ENCODE peak calls at places on chromosomes 7 and 10, in seven cellular contexts. P is AG20443; Q is NCI-H1930; T is neural progenitor cell; O is neural crest cell; D is naive thymus-derived CD8-positive, alpha-beta T cell; B is endodermal cell. K is an unnamed sample.

GRCh38 chr7:149765399-149766121 is 7.8 kb downstream of the ZNF467 start:
- DNase-seq in B (peak), P (no peak), T (peak), O (no peak), D (no peak), Q (no peak), K (no peak)

GRCh38 chr7:46839651-46840050 is 742.3 kb downstream of the TNS3 start:
- DNase-seq in T (no peak), B (no peak), O (no peak), Q (no peak), P (no peak), D (no peak), K (no peak)

GRCh38 chr10:49254556-49255318 is 44.2 kb upstream of the C10orf71 start:
- DNase-seq in O (no peak), Q (no peak), P (no peak), T (no peak), B (peak), D (peak), K (no peak)

GRCh38 chr10:127890935-127891334 is 1.8 kb downstream of the CLRN3 start:
- DNase-seq in D (no peak), B (no peak), T (no peak), P (no peak), Q (no peak), O (no peak), K (no peak)

GRCh38 chr10:79484476-79484875 is 27.9 kb upstream of the EIF5AL1 start:
- DNase-seq in T (no peak), Q (no peak), P (no peak), B (no peak), O (no peak), D (no peak), K (no peak)

GRCh38 chr10:132392184-132392800 is 4.7 kb upstream of the PWWP2B start:
- DNase-seq in B (no peak), O (no peak), D (no peak), Q (no peak), P (no peak), T (no peak), K (no peak)

GRCh38 chr7:43888983-43889945 is 17.1 kb downstream of the URGCP start:
- DNase-seq in O (no peak), B (no peak), D (no peak), T (no peak), Q (no peak), P (peak), K (no peak)

GRCh38 chr10:3803884-3804741 is 19.1 kb upstream of the KLF6 start:
- DNase-seq in D (peak), P (no peak), O (no peak), Q (no peak), T (no peak), B (no peak), K (peak)

GRCh38 chr7:100352984-100353684 is 4.8 kb upstream of the PILRB start:
- DNase-seq in O (no peak), P (no peak), T (no peak), D (no peak), Q (no peak), B (no peak), K (no peak)

GRCh38 chr7:134140889-134141867 is 14.0 kb downstream of the LRGUK start:
- DNase-seq in B (peak), D (peak), Q (peak), P (peak), O (peak), T (peak), K (peak)

GRCh38 chr10:100894033-100894432 is 18.7 kb upstream of the SLF2 start:
- DNase-seq in D (no peak), B (no peak), P (no peak), O (no peak), T (no peak), Q (no peak), K (no peak)

GRCh38 chr7:93461350-93461749 is 113.2 kb downstream of the CALCR start:
- DNase-seq in B (no peak), T (peak), O (no peak), D (no peak), Q (no peak), P (no peak), K (no peak)

GRCh38 chr10:60023475-60023874 is 117.1 kb upstream of the CCDC6 start:
- DNase-seq in B (no peak), P (no peak), T (no peak), Q (no peak), O (no peak), D (no peak), K (no peak)

GRCh38 chr7:26460326-26460725 is 168.7 kb downstream of the SNX10 start:
- DNase-seq in T (no peak), P (no peak), O (no peak), Q (no peak), B (no peak), D (no peak), K (no peak)

GRCh38 chr7:4386190-4386589 is 295.9 kb upstream of the FOXK1 start:
- DNase-seq in T (no peak), O (no peak), D (no peak), B (no peak), P (no peak), Q (no peak), K (no peak)

GRCh38 chr7:155356323-155357105 is 58.8 kb downstream of the INSIG1 start:
- DNase-seq in Q (no peak), P (no peak), D (no peak), T (peak), O (peak), B (peak), K (peak)

GRCh38 chr7:107359520-107360316 is 110.1 kb upstream of the GPR22 start:
- DNase-seq in D (no peak), P (no peak), Q (no peak), T (no peak), B (no peak), O (no peak), K (no peak)

GRCh38 chr10:62853710-62854109 is 37.5 kb upstream of the EGR2 start:
- DNase-seq in O (no peak), B (no peak), Q (no peak), P (no peak), D (no peak), T (no peak), K (no peak)

GRCh38 chr7:117654780-117655179 is 175.0 kb downstream of the CFTR start:
- DNase-seq in O (no peak), P (no peak), B (no peak), Q (no peak), T (no peak), D (no peak), K (no peak)

GRCh38 chr10:114732931-114733330 is 74.9 kb upstream of the ABLIM1 start:
- DNase-seq in O (no peak), Q (no peak), P (no peak), T (no peak), B (no peak), D (no peak), K (no peak)

GRCh38 chr10:9858816-9859215 is 1158.9 kb upstream of the CELF2 start:
- DNase-seq in T (no peak), D (no peak), O (no peak), Q (no peak), P (peak), B (no peak), K (peak)

GRCh38 chr7:44398953-44399574 is 73.7 kb upstream of the CAMK2B start:
- DNase-seq in O (no peak), B (no peak), Q (no peak), T (no peak), D (no peak), P (no peak), K (no peak)

GRCh38 chr10:62690703-62691102 is 113.8 kb upstream of the ADO start:
- DNase-seq in O (no peak), P (no peak), Q (no peak), B (peak), D (no peak), T (peak), K (no peak)

GRCh38 chr10:89332718-89333281 is 5.0 kb downstream of the IFIT3 start:
- DNase-seq in D (no peak), B (no peak), Q (no peak), P (no peak), O (no peak), T (no peak), K (no peak)

GRCh38 chr7:71982847-71983246 is 429.3 kb downstream of the CALN1 start:
- DNase-seq in T (no peak), Q (no peak), B (no peak), P (no peak), D (no peak), O (no peak), K (no peak)

GRCh38 chr7:98287486-98287959 is 6.0 kb downstream of the BRI3 start:
- DNase-seq in O (no peak), D (no peak), P (no peak), Q (no peak), B (peak), T (no peak), K (no peak)

GRCh38 chr7:138865843-138866242 is 67.8 kb upstream of the ATP6V0A4 start:
- DNase-seq in P (no peak), T (no peak), B (peak), O (no peak), D (peak), Q (no peak), K (peak)

GRCh38 chr10:8174762-8175161 is 120.3 kb downstream of the GATA3 start:
- DNase-seq in B (peak), D (no peak), T (peak), Q (no peak), P (no peak), O (no peak), K (no peak)

GRCh38 chr10:3150961-3151360 is 21.6 kb downstream of the PITRM1 start:
- DNase-seq in O (no peak), P (no peak), Q (no peak), D (no peak), T (no peak), B (no peak), K (no peak)

GRCh38 chr10:111865550-111865949 is 318.0 kb downstream of the GPAM start:
- DNase-seq in O (no peak), P (no peak), D (no peak), B (no peak), Q (no peak), T (no peak), K (no peak)

GRCh38 chr10:53453196-53453595 is 680.6 kb upstream of the MBL2 start:
- DNase-seq in B (no peak), T (peak), Q (no peak), P (no peak), D (no peak), O (no peak), K (no peak)

GRCh38 chr7:154996101-154996500 is 6.8 kb downstream of the PAXIP1 start:
- DNase-seq in Q (no peak), D (no peak), P (no peak), B (no peak), T (no peak), O (no peak), K (no peak)

GRCh38 chr7:83162402-83163256 is at the start of gene PCLO:
- DNase-seq in O (peak), T (peak), D (peak), P (peak), Q (peak), B (peak), K (peak)